ENCODE peak calls at places on chromosome 7, in six cellular contexts. C is Calu3; J is activated naive CD4-positive, alpha-beta T cell treated with anti-CD3 and anti-CD28 coated beads for 36 hours; Y is anterior cingulate cortex; M is keratinocyte; V is endodermal cell. I is an unnamed sample.

GRCh38 chr7:504221-505081 is 15.2 kb downstream of the PDGFA start:
- DNase-seq in C (no peak), J (no peak), Y (no peak), M (no peak), V (no peak), I (no peak)

GRCh38 chr7:95099101-95099500 is 191.7 kb downstream of the PPP1R9A start:
- DNase-seq in C (no peak), J (no peak), Y (no peak), M (no peak), V (no peak), I (no peak)

GRCh38 chr7:94154182-94154581 is 150.0 kb upstream of the BET1 start:
- DNase-seq in C (no peak), J (no peak), Y (no peak), M (no peak), V (no peak), I (no peak)

GRCh38 chr7:31114593-31115343 is 62.7 kb downstream of the ADCYAP1R1 start:
- DNase-seq in C (peak), J (peak), Y (no peak), M (peak), V (peak), I (peak)

GRCh38 chr7:135959655-135960363 is 17.4 kb downstream of the MTPN start:
- DNase-seq in C (no peak), J (no peak), Y (no peak), M (no peak), V (no peak), I (no peak)

GRCh38 chr7:157383868-157384267 is 47.1 kb downstream of the DNAJB6 start:
- DNase-seq in C (no peak), J (no peak), Y (no peak), M (no peak), V (no peak), I (no peak)

GRCh38 chr7:60706-61105 is 131.7 kb upstream of the FAM20C start:
- DNase-seq in C (no peak), J (no peak), Y (no peak), M (no peak), V (no peak), I (no peak)

GRCh38 chr7:88309845-88310244 is 3.2 kb upstream of the STEAP4 start:
- DNase-seq in C (no peak), J (no peak), Y (no peak), M (no peak), V (no peak), I (no peak)